ENCODE peak calls at places on chromosomes 5 and 9, in six cellular contexts. P, S, D, O, H and Y are unnamed samples.

GRCh38 chr9:34079181-34079580 is 30.5 kb upstream of the UBAP2 start:
- DNase-seq in P (peak; percentile 23), S (no peak), D (no peak), O (peak; percentile 50), H (no peak), Y (no peak)

GRCh38 chr5:172164773-172165212 is 23.2 kb downstream of the STK10 start:
- DNase-seq in P (peak; percentile 37), S (no peak), D (no peak), O (no peak), H (no peak), Y (no peak)

GRCh38 chr5:132427285-132428146 is 58.0 kb downstream of the SLC22A5 start:
- DNase-seq in P (no peak), S (peak; percentile 69), D (peak; percentile 48), O (peak; percentile 77), H (peak; percentile 61), Y (peak; percentile 66)

GRCh38 chr5:143887302-143887638 is 75.3 kb downstream of the HMHB1 start:
- DNase-seq in P (peak; percentile 52), S (no peak), D (no peak), O (no peak), H (no peak), Y (no peak)

GRCh38 chr5:111553889-111554288 is 41.6 kb upstream of the STARD4 start:
- DNase-seq in P (peak; percentile 9), S (no peak), D (no peak), O (no peak), H (no peak), Y (no peak)

GRCh38 chr9:81559197-81559596 is 130.2 kb downstream of the TLE1 start:
- DNase-seq in P (no peak), S (no peak), D (no peak), O (no peak), H (no peak), Y (no peak)

GRCh38 chr5:154841273-154841661 is 9.1 kb downstream of the FAXDC2 start:
- DNase-seq in P (no peak), S (no peak), D (no peak), O (no peak), H (no peak), Y (no peak)

GRCh38 chr5:169287529-169287928 is 13.4 kb downstream of the SLIT3 start:
- DNase-seq in P (no peak), S (no peak), D (no peak), O (no peak), H (no peak), Y (no peak)

GRCh38 chr9:9973062-9973461 is 639.7 kb downstream of the PTPRD start:
- DNase-seq in P (no peak), S (no peak), D (no peak), O (no peak), H (no peak), Y (no peak)

GRCh38 chr5:173954671-173955605 is 34.0 kb upstream of the C5orf47 start:
- DNase-seq in P (peak; percentile 13), S (no peak), D (no peak), O (no peak), H (no peak), Y (no peak)

GRCh38 chr5:959581-960531 is 48.7 kb upstream of the NKD2 start:
- DNase-seq in P (no peak), S (no peak), D (no peak), O (no peak), H (no peak), Y (no peak)

GRCh38 chr5:956178-956761 is 52.3 kb upstream of the NKD2 start:
- DNase-seq in P (no peak), S (no peak), D (no peak), O (no peak), H (no peak), Y (no peak)

GRCh38 chr5:957730-958485 is 50.7 kb upstream of the NKD2 start:
- DNase-seq in P (no peak), S (no peak), D (no peak), O (no peak), H (no peak), Y (no peak)

GRCh38 chr5:958701-959571 is 49.7 kb upstream of the NKD2 start:
- DNase-seq in P (peak; percentile 78), S (no peak), D (no peak), O (no peak), H (no peak), Y (no peak)

GRCh38 chr5:956941-957729 is 51.5 kb upstream of the NKD2 start:
- DNase-seq in P (peak; percentile 95), S (no peak), D (peak; percentile 73), O (no peak), H (peak; percentile 74), Y (no peak)
- TF ChIP-seq CTCF in P (peak; percentile 62), S (no peak), D (no peak), O (peak; percentile 57), H (no peak), Y (no peak)

DNA sequence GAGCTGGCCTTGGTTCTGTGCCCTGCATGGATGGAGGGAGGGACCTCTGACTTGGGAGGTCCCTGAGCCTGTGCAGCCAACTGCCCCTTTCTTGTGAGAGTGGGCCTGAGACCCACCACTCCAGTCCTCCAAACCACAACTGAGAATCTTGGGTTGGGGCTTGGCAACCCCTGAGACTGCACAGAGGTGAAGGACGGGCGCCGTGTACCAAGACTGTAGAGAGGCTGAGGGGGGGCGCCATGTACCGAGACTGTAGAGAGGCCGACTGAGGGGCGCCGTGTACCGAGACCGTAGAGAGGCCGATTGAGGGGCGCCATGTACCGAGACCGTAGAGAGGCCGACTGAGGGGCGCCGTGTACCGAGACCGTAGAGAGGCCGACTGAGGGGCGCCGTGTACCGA is 59.3 kb upstream of the CACNA1B start:
- DNase-seq in P (no peak), S (no peak), D (no peak), O (no peak), H (no peak), Y (no peak)
- TF ChIP-seq CTCF in P (no peak), S (no peak), D (no peak), O (no peak), H (no peak), Y (no peak)

DNA sequence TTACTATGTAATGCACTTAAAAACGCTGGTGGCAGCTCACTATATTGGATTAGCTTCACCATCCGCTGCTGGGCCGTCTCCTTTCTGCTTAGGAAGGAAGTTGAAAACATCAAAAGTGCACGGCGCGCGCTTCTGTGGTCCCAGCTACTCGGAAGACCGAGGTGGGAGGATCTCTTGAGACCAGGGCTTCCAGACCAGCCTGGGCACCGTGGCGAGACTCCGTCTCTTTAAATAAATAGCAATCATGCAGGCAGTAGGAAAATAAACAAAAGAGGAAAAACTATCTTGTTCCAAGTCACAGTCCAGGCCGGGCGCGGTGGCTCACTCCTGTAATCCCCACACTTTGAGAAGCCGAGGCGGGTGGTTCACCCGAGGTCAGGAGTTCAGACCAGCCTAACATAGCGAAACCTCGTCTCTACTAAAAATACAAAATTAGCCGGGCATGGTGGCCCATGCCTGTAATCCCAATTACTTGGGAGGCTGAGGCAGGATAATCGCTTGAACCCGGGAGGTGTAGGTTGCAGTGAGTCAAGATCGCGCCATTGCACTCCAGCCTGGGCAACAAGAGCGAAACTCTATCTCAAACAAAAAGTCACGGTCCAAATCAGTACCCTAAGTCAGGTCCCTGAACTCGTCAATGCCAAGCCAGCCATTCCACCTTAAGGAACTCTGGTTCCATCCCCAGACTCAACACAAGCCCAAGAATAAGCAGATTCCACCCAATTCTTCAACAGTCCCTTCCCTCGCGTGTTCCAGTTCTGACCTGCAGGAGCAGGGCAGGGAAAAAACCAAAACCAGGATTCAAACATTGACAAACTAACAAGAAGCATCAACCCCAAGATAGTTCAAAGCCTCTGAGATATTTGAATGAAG is 1.0 kb upstream of the GOLGA1 start:
- DNase-seq in P (peak; percentile 11), S (peak; percentile 72), D (peak; percentile 49), O (peak; percentile 78), H (no peak), Y (peak; percentile 54)
- TF ChIP-seq CTCF in P (peak; percentile 25), S (no peak), D (no peak), O (peak; percentile 52), H (no peak), Y (no peak)

GRCh38 chr5:158886957-158887356 is 212.8 kb downstream of the EBF1 start:
- DNase-seq in P (no peak), S (no peak), D (no peak), O (no peak), H (no peak), Y (no peak)
- TF ChIP-seq CTCF in P (no peak), S (no peak), D (no peak), O (no peak), H (no peak), Y (no peak)

GRCh38 chr5:95178046-95178651 is 106.7 kb downstream of the MCTP1 start:
- DNase-seq in P (peak; percentile 24), S (no peak), D (no peak), O (peak; percentile 96), H (no peak), Y (no peak)
- TF ChIP-seq CTCF in P (peak; percentile 20), S (no peak), D (no peak), O (peak; percentile 81), H (no peak), Y (no peak)

GRCh38 chr5:181138258-181138657 is 7.3 kb upstream of the OR2V1 start:
- DNase-seq in P (no peak), S (no peak), D (no peak), O (no peak), H (no peak), Y (no peak)
- TF ChIP-seq CTCF in P (no peak), S (no peak), D (no peak), O (peak; percentile 33), H (no peak), Y (no peak)